ENCODE peak calls at places on chromosomes 3 and 15, in nine cellular contexts. N is activated naive CD8-positive, alpha-beta T cell treated with anti-CD3 and anti-CD28 coated beads, Interleukin-2, amount 50 U/mL, for 24 hours; I is tibial artery; T is Kasumi-1; K is natural killer cell; W is pons; R is cardiac fibroblast; E is glutamatergic neuron; G is SK-N-DZ. P is an unnamed sample.

GRCh38 chr3:396293-396692 is 199.7 kb downstream of the CHL1 start:
- DNase-seq in N (no peak), I (no peak), T (no peak), K (no peak), W (no peak), R (no peak), E (no peak), G (no peak), P (no peak)

GRCh38 chr3:31132132-31132769 is 237.8 kb upstream of the GADL1 start:
- DNase-seq in N (no peak), I (no peak), T (peak), K (no peak), W (no peak), R (peak), E (no peak), G (peak), P (no peak)

GRCh38 chr15:42084465-42085235 is 9.7 kb downstream of the PLA2G4D start:
- DNase-seq in N (peak), I (no peak), T (no peak), K (peak), W (peak), R (peak), E (peak), G (peak), P (peak)

GRCh38 chr3:31462050-31462569 is 70.6 kb upstream of the STT3B start:
- DNase-seq in N (peak), I (no peak), T (peak), K (no peak), W (peak), R (peak), E (no peak), G (no peak), P (peak)

GRCh38 chr15:66253643-66254363 is at the start of gene MEGF11:
- DNase-seq in N (no peak), I (no peak), T (no peak), K (no peak), W (peak), R (peak), E (peak), G (no peak), P (peak)

GRCh38 chr3:184806567-184807271 is 5.2 kb upstream of the VPS8 start:
- DNase-seq in N (no peak), I (no peak), T (no peak), K (no peak), W (no peak), R (no peak), E (no peak), G (no peak), P (no peak)

GRCh38 chr3:37905987-37906674 is 44.5 kb downstream of the CTDSPL start:
- DNase-seq in N (no peak), I (peak), T (peak), K (no peak), W (peak), R (peak), E (no peak), G (no peak), P (no peak)

GRCh38 chr3:148962513-148962912 is 28.8 kb upstream of the GYG1 start:
- DNase-seq in N (no peak), I (peak), T (peak), K (no peak), W (no peak), R (peak), E (no peak), G (no peak), P (peak)

GRCh38 chr3:13080026-13080425 is 6.8 kb upstream of the IQSEC1 start:
- DNase-seq in N (no peak), I (no peak), T (no peak), K (no peak), W (no peak), R (no peak), E (no peak), G (no peak), P (no peak)

P was measured in activated CD8-positive, alpha-beta T cell treated with anti-CD3 and anti-CD28 coated beads for 36 hours.